ENCODE peak calls at places on chromosomes 13 and 19, in six cellular contexts. F is activated CD4-positive, CD25-positive, alpha-beta regulatory T cell; R is GM23248; M is aorta; Z is suprapubic skin; L is heart left ventricle. G is an unnamed sample.

GRCh38 chr13:109500146-109500773 is 286.1 kb downstream of the IRS2 start:
- DNase-seq in M (no peak), Z (no peak), R (no peak), L (no peak), F (no peak), G (no peak)

GRCh38 chr13:32790731-32791130 is 204.5 kb downstream of the PDS5B start:
- DNase-seq in Z (no peak), R (peak), F (no peak), L (no peak), M (no peak), G (no peak)

GRCh38 chr19:39193785-39194184 is 3.0 kb upstream of the NCCRP1 start:
- DNase-seq in M (no peak), R (no peak), L (no peak), Z (no peak), F (no peak), G (no peak)

GRCh38 chr19:51031880-51032225 is 2.9 kb downstream of the KLK12 start:
- DNase-seq in F (no peak), R (no peak), Z (peak), M (no peak), L (no peak), G (peak)

GRCh38 chr19:16435238-16435911 is 36.4 kb downstream of the EPS15L1 start:
- DNase-seq in M (no peak), R (peak), Z (no peak), F (no peak), L (peak), G (no peak)

GRCh38 chr19:29858000-29858596 is 46.3 kb downstream of the CCNE1 start:
- DNase-seq in Z (no peak), R (peak), L (no peak), F (no peak), M (peak), G (no peak)

GRCh38 chr13:25232937-25233515 is 54.3 kb downstream of the MTMR6 start:
- DNase-seq in F (no peak), Z (no peak), L (no peak), M (no peak), R (peak), G (no peak)

GRCh38 chr13:80590551-80590950 is 249.6 kb upstream of the SPRY2 start:
- DNase-seq in L (no peak), M (no peak), F (no peak), R (no peak), Z (no peak), G (no peak)

GRCh38 chr13:66492479-66492878 is 737.7 kb downstream of the PCDH9 start:
- DNase-seq in F (no peak), Z (no peak), L (no peak), R (no peak), M (no peak), G (no peak)

GRCh38 chr19:55923556-55923955 is 8.6 kb downstream of the NLRP13 start:
- DNase-seq in R (no peak), F (no peak), L (no peak), M (no peak), Z (no peak), G (no peak)

GRCh38 chr13:65789815-65790214 is 1440.3 kb downstream of the PCDH9 start:
- DNase-seq in M (no peak), L (no peak), F (no peak), R (peak), Z (no peak), G (no peak)

GRCh38 chr13:111875922-111876321 is 191.0 kb upstream of the SOX1 start:
- DNase-seq in M (no peak), F (no peak), L (no peak), Z (no peak), R (no peak), G (peak)

GRCh38 chr19:34654796-34655195 is 22.2 kb downstream of the SCGB2B2 start:
- DNase-seq in F (no peak), Z (no peak), M (no peak), L (no peak), R (no peak), G (no peak)

GRCh38 chr13:24074687-24075086 is 85.8 kb upstream of the SPATA13 start:
- DNase-seq in M (no peak), R (no peak), Z (no peak), F (no peak), L (no peak), G (no peak)

GRCh38 chr13:113938716-113939115 is 35.2 kb downstream of the C13orf46 start:
- DNase-seq in R (no peak), F (no peak), M (no peak), Z (no peak), L (no peak), G (no peak)

GRCh38 chr13:108629988-108630387 is 577 bp downstream of the MYO16 start:
- DNase-seq in Z (no peak), R (no peak), M (no peak), L (no peak), F (no peak), G (no peak)

GRCh38 chr13:93984876-93985275 is 494.6 kb downstream of the DCT start:
- DNase-seq in L (no peak), F (no peak), R (no peak), M (no peak), Z (no peak), G (no peak)

GRCh38 chr19:45924891-45925447 is 10.4 kb upstream of the NANOS2 start:
- DNase-seq in F (no peak), L (no peak), M (no peak), Z (no peak), R (no peak), G (no peak)

GRCh38 chr13:110445722-110446569 is 115.6 kb downstream of the RAB20 start:
- DNase-seq in L (no peak), Z (no peak), F (no peak), M (no peak), R (no peak), G (peak)

GRCh38 chr19:4581381-4582111 is 22.1 kb upstream of the SEMA6B start:
- DNase-seq in R (no peak), L (no peak), M (no peak), Z (no peak), F (no peak), G (no peak)

GRCh38 chr19:51296331-51297093 is 14.9 kb upstream of the IGLON5 start:
- DNase-seq in F (no peak), R (no peak), L (no peak), Z (no peak), M (no peak), G (no peak)

G was measured in coronary artery.